ENCODE peak calls at places on chromosomes 7 and 10, in nine cellular contexts. One of them, this sample, is unnamed.

GRCh38 chr7:1224093-1224702 is 8.5 kb upstream of the UNCX start:
- DNase-seq in activated CD8-positive, alpha-beta memory T cell treated with anti-CD3 and anti-CD28 coated beads, Interleukin-2, amount 10 ng/mL, durations not matched to agents 7 days and 5 days: no peak
- DNase-seq in occipital lobe: no peak
- DNase-seq in NT2/D1: no peak
- DNase-seq in substantia nigra: no peak
- DNase-seq in right lobe of liver: no peak
- DNase-seq in heart left ventricle: no peak
- DNase-seq in OCI-LY7: no peak
- DNase-seq in mesothelial cell of epicardium: no peak
- DNase-seq in this sample: no peak

GRCh38 chr7:150502519-150502918 is 12.2 kb upstream of the GIMAP7 start:
- DNase-seq in right lobe of liver: no peak
- DNase-seq in substantia nigra: no peak
- DNase-seq in heart left ventricle: no peak
- DNase-seq in NT2/D1: no peak
- DNase-seq in mesothelial cell of epicardium: no peak
- DNase-seq in activated CD8-positive, alpha-beta memory T cell treated with anti-CD3 and anti-CD28 coated beads, Interleukin-2, amount 10 ng/mL, durations not matched to agents 7 days and 5 days: peak
- DNase-seq in occipital lobe: no peak
- DNase-seq in OCI-LY7: no peak
- DNase-seq in this sample: no peak

GRCh38 chr10:62335326-62335725 is 38.8 kb upstream of the ZNF365 start:
- DNase-seq in mesothelial cell of epicardium: no peak
- DNase-seq in substantia nigra: no peak
- DNase-seq in occipital lobe: no peak
- DNase-seq in heart left ventricle: no peak
- DNase-seq in OCI-LY7: no peak
- DNase-seq in right lobe of liver: no peak
- DNase-seq in activated CD8-positive, alpha-beta memory T cell treated with anti-CD3 and anti-CD28 coated beads, Interleukin-2, amount 10 ng/mL, durations not matched to agents 7 days and 5 days: no peak
- DNase-seq in NT2/D1: no peak
- DNase-seq in this sample: no peak

GRCh38 chr10:557792-558328 is 131.6 kb downstream of the DIP2C start:
- DNase-seq in substantia nigra: no peak
- DNase-seq in OCI-LY7: peak
- DNase-seq in right lobe of liver: no peak
- DNase-seq in activated CD8-positive, alpha-beta memory T cell treated with anti-CD3 and anti-CD28 coated beads, Interleukin-2, amount 10 ng/mL, durations not matched to agents 7 days and 5 days: no peak
- DNase-seq in heart left ventricle: no peak
- DNase-seq in NT2/D1: no peak
- DNase-seq in occipital lobe: no peak
- DNase-seq in mesothelial cell of epicardium: no peak
- DNase-seq in this sample: no peak

GRCh38 chr7:98398567-98399372 is 2.1 kb downstream of the BAIAP2L1 start:
- DNase-seq in occipital lobe: no peak
- DNase-seq in OCI-LY7: no peak
- DNase-seq in substantia nigra: no peak
- DNase-seq in right lobe of liver: peak
- DNase-seq in mesothelial cell of epicardium: no peak
- DNase-seq in heart left ventricle: no peak
- DNase-seq in activated CD8-positive, alpha-beta memory T cell treated with anti-CD3 and anti-CD28 coated beads, Interleukin-2, amount 10 ng/mL, durations not matched to agents 7 days and 5 days: no peak
- DNase-seq in NT2/D1: no peak
- DNase-seq in this sample: no peak

GRCh38 chr10:86708783-86709778 is 40.8 kb downstream of the LDB3 start:
- DNase-seq in mesothelial cell of epicardium: no peak
- DNase-seq in substantia nigra: no peak
- DNase-seq in right lobe of liver: peak
- DNase-seq in activated CD8-positive, alpha-beta memory T cell treated with anti-CD3 and anti-CD28 coated beads, Interleukin-2, amount 10 ng/mL, durations not matched to agents 7 days and 5 days: no peak
- DNase-seq in OCI-LY7: no peak
- DNase-seq in occipital lobe: no peak
- DNase-seq in NT2/D1: no peak
- DNase-seq in heart left ventricle: peak
- DNase-seq in this sample: peak

GRCh38 chr7:150992833-150993302 is 2.1 kb downstream of the NOS3 start:
- DNase-seq in mesothelial cell of epicardium: no peak
- DNase-seq in substantia nigra: no peak
- DNase-seq in NT2/D1: no peak
- DNase-seq in activated CD8-positive, alpha-beta memory T cell treated with anti-CD3 and anti-CD28 coated beads, Interleukin-2, amount 10 ng/mL, durations not matched to agents 7 days and 5 days: no peak
- DNase-seq in heart left ventricle: peak
- DNase-seq in OCI-LY7: peak
- DNase-seq in right lobe of liver: no peak
- DNase-seq in occipital lobe: no peak
- DNase-seq in this sample: no peak

GRCh38 chr10:47262606-47263295 is 37.2 kb upstream of the GDF10 start:
- DNase-seq in NT2/D1: no peak
- DNase-seq in activated CD8-positive, alpha-beta memory T cell treated with anti-CD3 and anti-CD28 coated beads, Interleukin-2, amount 10 ng/mL, durations not matched to agents 7 days and 5 days: no peak
- DNase-seq in heart left ventricle: no peak
- DNase-seq in substantia nigra: no peak
- DNase-seq in occipital lobe: no peak
- DNase-seq in mesothelial cell of epicardium: no peak
- DNase-seq in right lobe of liver: no peak
- DNase-seq in OCI-LY7: no peak
- DNase-seq in this sample: no peak

GRCh38 chr7:122305475-122306319 is 1.1 kb upstream of the FEZF1 start:
- DNase-seq in right lobe of liver: no peak
- DNase-seq in OCI-LY7: no peak
- DNase-seq in mesothelial cell of epicardium: peak
- DNase-seq in substantia nigra: no peak
- DNase-seq in activated CD8-positive, alpha-beta memory T cell treated with anti-CD3 and anti-CD28 coated beads, Interleukin-2, amount 10 ng/mL, durations not matched to agents 7 days and 5 days: no peak
- DNase-seq in occipital lobe: no peak
- DNase-seq in heart left ventricle: no peak
- DNase-seq in NT2/D1: no peak
- DNase-seq in this sample: no peak

GRCh38 chr10:103759100-103759781 is 96.1 kb downstream of the SH3PXD2A start:
- DNase-seq in activated CD8-positive, alpha-beta memory T cell treated with anti-CD3 and anti-CD28 coated beads, Interleukin-2, amount 10 ng/mL, durations not matched to agents 7 days and 5 days: peak
- DNase-seq in NT2/D1: no peak
- DNase-seq in heart left ventricle: peak
- DNase-seq in OCI-LY7: peak
- DNase-seq in occipital lobe: peak
- DNase-seq in substantia nigra: peak
- DNase-seq in right lobe of liver: peak
- DNase-seq in mesothelial cell of epicardium: no peak
- DNase-seq in this sample: no peak

GRCh38 chr10:24834869-24835268 is 111.2 kb upstream of the ARHGAP21 start:
- DNase-seq in occipital lobe: no peak
- DNase-seq in activated CD8-positive, alpha-beta memory T cell treated with anti-CD3 and anti-CD28 coated beads, Interleukin-2, amount 10 ng/mL, durations not matched to agents 7 days and 5 days: no peak
- DNase-seq in heart left ventricle: no peak
- DNase-seq in NT2/D1: no peak
- DNase-seq in right lobe of liver: no peak
- DNase-seq in substantia nigra: no peak
- DNase-seq in mesothelial cell of epicardium: no peak
- DNase-seq in OCI-LY7: no peak
- DNase-seq in this sample: no peak

GRCh38 chr7:138865843-138866242 is 67.8 kb upstream of the ATP6V0A4 start:
- DNase-seq in right lobe of liver: no peak
- DNase-seq in OCI-LY7: peak
- DNase-seq in substantia nigra: no peak
- DNase-seq in occipital lobe: no peak
- DNase-seq in mesothelial cell of epicardium: no peak
- DNase-seq in activated CD8-positive, alpha-beta memory T cell treated with anti-CD3 and anti-CD28 coated beads, Interleukin-2, amount 10 ng/mL, durations not matched to agents 7 days and 5 days: peak
- DNase-seq in heart left ventricle: no peak
- DNase-seq in NT2/D1: no peak
- DNase-seq in this sample: no peak

GRCh38 chr10:271201-271600 is 135.9 kb downstream of the ZMYND11 start:
- DNase-seq in occipital lobe: no peak
- DNase-seq in heart left ventricle: no peak
- DNase-seq in mesothelial cell of epicardium: no peak
- DNase-seq in activated CD8-positive, alpha-beta memory T cell treated with anti-CD3 and anti-CD28 coated beads, Interleukin-2, amount 10 ng/mL, durations not matched to agents 7 days and 5 days: no peak
- DNase-seq in OCI-LY7: no peak
- DNase-seq in right lobe of liver: no peak
- DNase-seq in NT2/D1: no peak
- DNase-seq in substantia nigra: no peak
- DNase-seq in this sample: no peak

GRCh38 chr7:107253599-107253998 is 84.8 kb downstream of the HBP1 start:
- DNase-seq in NT2/D1: no peak
- DNase-seq in substantia nigra: no peak
- DNase-seq in mesothelial cell of epicardium: no peak
- DNase-seq in heart left ventricle: peak
- DNase-seq in right lobe of liver: no peak
- DNase-seq in OCI-LY7: no peak
- DNase-seq in activated CD8-positive, alpha-beta memory T cell treated with anti-CD3 and anti-CD28 coated beads, Interleukin-2, amount 10 ng/mL, durations not matched to agents 7 days and 5 days: no peak
- DNase-seq in occipital lobe: peak
- DNase-seq in this sample: no peak

GRCh38 chr7:80781561-80781979 is 137.3 kb downstream of the SEMA3C start:
- DNase-seq in heart left ventricle: peak
- DNase-seq in occipital lobe: peak
- DNase-seq in OCI-LY7: no peak
- DNase-seq in NT2/D1: peak
- DNase-seq in mesothelial cell of epicardium: peak
- DNase-seq in activated CD8-positive, alpha-beta memory T cell treated with anti-CD3 and anti-CD28 coated beads, Interleukin-2, amount 10 ng/mL, durations not matched to agents 7 days and 5 days: no peak
- DNase-seq in substantia nigra: peak
- DNase-seq in right lobe of liver: no peak
- DNase-seq in this sample: no peak

GRCh38 chr7:80107278-80107677 is 27.4 kb upstream of the GNAI1 start:
- DNase-seq in right lobe of liver: no peak
- DNase-seq in occipital lobe: no peak
- DNase-seq in activated CD8-positive, alpha-beta memory T cell treated with anti-CD3 and anti-CD28 coated beads, Interleukin-2, amount 10 ng/mL, durations not matched to agents 7 days and 5 days: no peak
- DNase-seq in NT2/D1: no peak
- DNase-seq in heart left ventricle: no peak
- DNase-seq in substantia nigra: no peak
- DNase-seq in mesothelial cell of epicardium: no peak
- DNase-seq in OCI-LY7: no peak
- DNase-seq in this sample: no peak

GRCh38 chr7:98470131-98470985 is 69.5 kb upstream of the BAIAP2L1 start:
- DNase-seq in occipital lobe: no peak
- DNase-seq in OCI-LY7: no peak
- DNase-seq in activated CD8-positive, alpha-beta memory T cell treated with anti-CD3 and anti-CD28 coated beads, Interleukin-2, amount 10 ng/mL, durations not matched to agents 7 days and 5 days: no peak
- DNase-seq in mesothelial cell of epicardium: peak
- DNase-seq in right lobe of liver: peak
- DNase-seq in NT2/D1: peak
- DNase-seq in substantia nigra: no peak
- DNase-seq in heart left ventricle: peak
- DNase-seq in this sample: no peak

GRCh38 chr10:28411136-28411460 is 108.2 kb upstream of the MPP7 start:
- DNase-seq in substantia nigra: no peak
- DNase-seq in NT2/D1: no peak
- DNase-seq in OCI-LY7: no peak
- DNase-seq in occipital lobe: no peak
- DNase-seq in mesothelial cell of epicardium: no peak
- DNase-seq in heart left ventricle: no peak
- DNase-seq in right lobe of liver: no peak
- DNase-seq in activated CD8-positive, alpha-beta memory T cell treated with anti-CD3 and anti-CD28 coated beads, Interleukin-2, amount 10 ng/mL, durations not matched to agents 7 days and 5 days: no peak
- DNase-seq in this sample: no peak

GRCh38 chr10:25627606-25628005 is 306.4 kb upstream of the MYO3A start:
- DNase-seq in occipital lobe: peak
- DNase-seq in activated CD8-positive, alpha-beta memory T cell treated with anti-CD3 and anti-CD28 coated beads, Interleukin-2, amount 10 ng/mL, durations not matched to agents 7 days and 5 days: no peak
- DNase-seq in substantia nigra: no peak
- DNase-seq in heart left ventricle: no peak
- DNase-seq in right lobe of liver: no peak
- DNase-seq in NT2/D1: no peak
- DNase-seq in mesothelial cell of epicardium: no peak
- DNase-seq in OCI-LY7: no peak
- DNase-seq in this sample: no peak